ENCODE peak calls at places on chromosomes 16 and 17, in seven cellular contexts. Q is K562, B is HCT116, G is HepG2, N is GM12878, X is H1, U is SK-N-SH. R is an unnamed sample.

GRCh38 chr16:31093132-31093703 is 1.4 kb downstream of the VKORC1 start:
- DNase-seq in Q (peak; percentile 79), B (no peak), G (peak; percentile 74), N (no peak), X (peak; percentile 61), U (peak; percentile 87), R (no peak)

GRCh38 chr17:48617515-48618365 is 2.6 kb upstream of the HOXB8 start:
- DNase-seq in Q (no peak), B (no peak), G (no peak), N (no peak), X (no peak), U (no peak), R (no peak)

GRCh38 chr16:10933865-10934264 is 8.4 kb downstream of the DEXI start:
- DNase-seq in Q (no peak), B (no peak), G (no peak), N (no peak), X (no peak), U (no peak), R (no peak)

GRCh38 chr16:50696126-50696525 is 2.7 kb downstream of the NOD2 start:
- DNase-seq in Q (no peak), B (no peak), G (peak; percentile 75), N (no peak), X (no peak), U (no peak), R (no peak)

GRCh38 chr17:17758443-17758842 is 77.2 kb downstream of the RAI1 start:
- DNase-seq in Q (no peak), B (no peak), G (no peak), N (no peak), X (no peak), U (no peak), R (no peak)

GRCh38 chr16:84607694-84608093 is 10.2 kb downstream of the COTL1 start:
- DNase-seq in Q (peak; percentile 72), B (no peak), G (no peak), N (no peak), X (no peak), U (no peak), R (no peak)

GRCh38 chr17:34054495-34054894 is 200.6 kb upstream of the CCL2 start:
- DNase-seq in Q (no peak), B (no peak), G (no peak), N (no peak), X (no peak), U (no peak), R (no peak)

GRCh38 chr17:57178839-57179238 is 77.5 kb upstream of the MSI2 start:
- DNase-seq in Q (no peak), B (no peak), G (no peak), N (no peak), X (no peak), U (no peak), R (no peak)

GRCh38 chr17:38578229-38578628 is 27.5 kb downstream of the SRCIN1 start:
- DNase-seq in Q (no peak), B (no peak), G (no peak), N (no peak), X (no peak), U (peak; percentile 84), R (no peak)

GRCh38 chr17:48628641-48629410 is 2.7 kb upstream of the HOXB9 start:
- DNase-seq in Q (no peak), B (no peak), G (no peak), N (no peak), X (no peak), U (no peak), R (no peak)

GRCh38 chr16:53018834-53019416 is 33.8 kb downstream of the CHD9NB start:
- DNase-seq in Q (no peak), B (no peak), G (no peak), N (no peak), X (no peak), U (no peak), R (no peak)

GRCh38 chr16:3791701-3792100 is 74.4 kb upstream of the TRAP1 start:
- DNase-seq in Q (no peak), B (no peak), G (no peak), N (no peak), X (no peak), U (no peak), R (no peak)

GRCh38 chr16:84730406-84731106 is 30.8 kb downstream of the USP10 start:
- DNase-seq in Q (peak; percentile 78), B (peak; percentile 75), G (peak; percentile 74), N (no peak), X (peak; percentile 14), U (peak; percentile 50), R (no peak)

GRCh38 chr17:48611213-48611612 is 396 bp upstream of the HOXB7 start:
- DNase-seq in Q (no peak), B (no peak), G (no peak), N (no peak), X (no peak), U (no peak), R (no peak)

GRCh38 chr16:56520251-56520577 is 390 bp upstream of the BBS2 start:
- DNase-seq in Q (no peak), B (no peak), G (no peak), N (no peak), X (no peak), U (no peak), R (no peak)

GRCh38 chr16:79792952-79793351 is 192.4 kb upstream of the MAF start:
- DNase-seq in Q (no peak), B (no peak), G (no peak), N (no peak), X (no peak), U (peak; percentile 75), R (no peak)

GRCh38 chr16:11326084-11326736 is 19.0 kb upstream of the RMI2 start:
- DNase-seq in Q (no peak), B (no peak), G (no peak), N (no peak), X (no peak), U (no peak), R (no peak)

GRCh38 chr16:89275837-89276720 is 58.6 kb downstream of the ZNF778 start:
- DNase-seq in Q (no peak), B (no peak), G (no peak), N (no peak), X (no peak), U (no peak), R (no peak)

GRCh38 chr16:19136549-19137196 is 22.9 kb downstream of the ITPRIPL2 start:
- DNase-seq in Q (no peak), B (no peak), G (no peak), N (no peak), X (no peak), U (peak; percentile 36), R (no peak)
- TF ChIP-seq SIN3A in Q (no peak), B (no peak), G (no peak), N (no peak), X (no peak), U (no peak), R (no peak)

GRCh38 chr16:48235556-48236136 is 8.5 kb upstream of the LONP2 start:
- DNase-seq in Q (no peak), B (no peak), G (peak; percentile 83), N (no peak), X (no peak), U (no peak), R (no peak)
- TF ChIP-seq SIN3A in Q (no peak), B (no peak), G (no peak), N (no peak), X (no peak), U (no peak), R (no peak)

GRCh38 chr16:73432794-73433455 is 385.0 kb upstream of the ZFHX3 start:
- DNase-seq in Q (no peak), B (no peak), G (no peak), N (no peak), X (no peak), U (no peak), R (no peak)
- TF ChIP-seq SIN3A in Q (no peak), B (no peak), G (no peak), N (no peak), X (no peak), U (no peak), R (no peak)

GRCh38 chr17:45265823-45266222 is 3.9 kb upstream of the SPATA32 start:
- DNase-seq in Q (no peak), B (no peak), G (no peak), N (no peak), X (no peak), U (no peak), R (no peak)

GRCh38 chr17:45269912-45270311 is 8.0 kb upstream of the SPATA32 start:
- DNase-seq in Q (no peak), B (no peak), G (no peak), N (no peak), X (no peak), U (no peak), R (no peak)

GRCh38 chr17:45266372-45266926 is 4.6 kb upstream of the SPATA32 start:
- DNase-seq in Q (no peak), B (no peak), G (no peak), N (no peak), X (no peak), U (no peak), R (no peak)

GRCh38 chr17:45264988-45265387 is 3.1 kb upstream of the SPATA32 start:
- DNase-seq in Q (no peak), B (no peak), G (no peak), N (no peak), X (no peak), U (no peak), R (no peak)

DNA sequence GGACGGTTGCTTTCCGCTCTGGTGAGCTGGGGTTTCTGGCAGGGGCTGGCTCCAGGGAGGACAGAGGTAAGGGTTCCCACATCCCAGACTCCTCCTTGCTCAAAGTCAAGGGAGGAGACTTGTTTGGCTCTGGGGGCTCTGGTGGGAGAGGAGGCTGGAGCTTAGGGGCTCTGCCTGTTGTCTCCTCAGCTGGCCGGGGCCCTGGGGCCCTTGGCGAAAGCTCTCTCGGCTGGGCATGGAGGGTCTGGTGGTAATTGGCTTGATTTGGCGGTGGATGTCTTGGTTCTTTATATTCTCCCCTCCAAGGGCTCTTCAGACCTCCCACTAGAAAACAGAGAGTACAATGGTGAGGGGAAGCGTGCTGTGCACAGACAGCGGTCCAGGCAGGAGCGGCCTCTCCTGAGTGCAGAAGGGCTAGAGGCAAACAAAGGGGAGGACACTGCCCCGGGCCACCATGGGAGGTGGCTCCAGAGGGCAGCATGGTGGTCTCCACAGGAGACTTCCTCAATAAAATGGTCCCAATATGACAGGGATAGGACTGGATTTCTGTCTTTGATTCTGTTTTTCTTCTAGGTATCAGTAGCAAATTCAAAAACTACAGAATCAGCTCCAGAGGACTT is 5.7 kb upstream of the SPATA32 start:
- DNase-seq in Q (no peak), B (no peak), G (no peak), N (no peak), X (no peak), U (no peak), R (no peak)
- TF ChIP-seq SIN3A in Q (no peak), B (no peak), G (no peak), N (no peak), X (no peak), U (no peak), R (no peak)

GRCh38 chr16:66512589-66513404 is 37.1 kb downstream of the TK2 start:
- DNase-seq in Q (no peak), B (no peak), G (peak; percentile 93), N (no peak), X (no peak), U (no peak), R (no peak)
- TF ChIP-seq SIN3A in Q (no peak), B (no peak), G (no peak), N (no peak), X (no peak), U (no peak), R (no peak)

GRCh38 chr16:86355538-86355937 is 154.8 kb upstream of the FOXF1 start:
- DNase-seq in Q (no peak), B (peak; percentile 92), G (no peak), N (no peak), X (no peak), U (no peak), R (no peak)
- TF ChIP-seq SIN3A in Q (no peak), B (peak; percentile 77), G (no peak), N (no peak), X (no peak), U (no peak), R (no peak)